ENCODE peak calls at places on chromosome 5, in five cellular contexts. S is stimulated activated CD8-positive, alpha-beta memory T cell treated with anti-CD3 and anti-CD28 coated beads, Interleukin-7, amount 100 ng/mL, for 1 hour; E is activated CD8-positive, alpha-beta memory T cell treated with anti-CD3 and anti-CD28 coated beads for 48 hours; L is lower leg skin; K is NCI-H1436 treated with DMSO at 0.1 percent for 48 hours. H is an unnamed sample.

GRCh38 chr5:101306391-101307137 is 403.5 kb upstream of the ST8SIA4 start:
- DNase-seq in S (no peak), K (peak; percentile 67), E (no peak), L (no peak), H (no peak)

GRCh38 chr5:102561894-102562760 is 63.3 kb upstream of the SLCO6A1 start:
- DNase-seq in S (no peak), E (no peak), L (no peak), K (no peak), H (no peak)

GRCh38 chr5:95781101-95781583 is 41.4 kb downstream of the GLRX start:
- DNase-seq in K (peak; percentile 21), L (peak; percentile 95), S (peak; percentile 48), E (peak; percentile 22), H (peak; percentile 71)

GRCh38 chr5:158390556-158390955 is 531.6 kb upstream of the CLINT1 start:
- DNase-seq in L (no peak), S (no peak), K (no peak), E (no peak), H (no peak)

GRCh38 chr5:141914154-141914743 is 9.4 kb upstream of the DELE1 start:
- DNase-seq in E (no peak), S (no peak), K (no peak), L (peak; percentile 89), H (no peak)

GRCh38 chr5:17216176-17216973 is 1.1 kb upstream of the BASP1 start:
- DNase-seq in E (no peak), S (no peak), L (peak; percentile 95), K (peak; percentile 68), H (peak; percentile 34)

GRCh38 chr5:2805080-2805479 is 53.6 kb upstream of the IRX2 start:
- DNase-seq in E (no peak), K (no peak), S (no peak), L (no peak), H (no peak)

GRCh38 chr5:157076558-157076957 is 17.6 kb upstream of the HAVCR1 start:
- DNase-seq in K (no peak), L (peak; percentile 29), S (no peak), E (no peak), H (no peak)

GRCh38 chr5:101424530-101425175 is 521.6 kb upstream of the ST8SIA4 start:
- DNase-seq in S (no peak), K (no peak), E (no peak), L (no peak), H (no peak)

GRCh38 chr5:103598997-103599556 is 36.5 kb upstream of the NUDT12 start:
- DNase-seq in E (no peak), L (no peak), S (no peak), K (no peak), H (no peak)

GRCh38 chr5:23820764-23821471 is 313.5 kb downstream of the PRDM9 start:
- DNase-seq in S (no peak), E (no peak), L (no peak), K (no peak), H (no peak)

GRCh38 chr5:132456553-132457361 is 33.8 kb downstream of the IRF1 start:
- DNase-seq in K (no peak), L (peak; percentile 92), S (no peak), E (no peak), H (peak; percentile 79)

GRCh38 chr5:173625261-173625660 is 8.8 kb upstream of the BOD1 start:
- DNase-seq in K (no peak), L (no peak), E (no peak), S (no peak), H (no peak)

GRCh38 chr5:168317521-168318147 is 26.2 kb downstream of the WWC1 start:
- DNase-seq in S (no peak), L (no peak), K (no peak), E (no peak), H (no peak)

GRCh38 chr5:29780401-29780800 is 1413.1 kb upstream of the CDH6 start:
- DNase-seq in E (no peak), S (no peak), K (no peak), L (no peak), H (no peak)

GRCh38 chr5:57366744-57367143 is 115.9 kb downstream of the ACTBL2 start:
- DNase-seq in L (no peak), E (no peak), K (no peak), S (no peak), H (no peak)

GRCh38 chr5:67417839-67418238 is 221.2 kb upstream of the CD180 start:
- DNase-seq in E (no peak), K (no peak), L (no peak), S (no peak), H (no peak)

GRCh38 chr5:169702726-169703481 is 65.8 kb downstream of the DOCK2 start:
- DNase-seq in S (no peak), L (no peak), K (no peak), E (no peak), H (no peak)

GRCh38 chr5:141330299-141331080 is at the start of gene PCDHGA1:
- DNase-seq in K (no peak), E (no peak), S (no peak), L (no peak), H (no peak)

GRCh38 chr5:173313311-173313710 is 14.9 kb downstream of the STC2 start:
- DNase-seq in L (no peak), E (no peak), K (no peak), S (no peak), H (no peak)

GRCh38 chr5:139655727-139656271 is 7.7 kb downstream of the CXXC5 start:
- DNase-seq in L (no peak), S (no peak), K (no peak), E (no peak), H (no peak)

GRCh38 chr5:124669956-124670671 is 76.3 kb downstream of the ZNF608 start:
- DNase-seq in S (no peak), K (no peak), L (no peak), E (no peak), H (no peak)

GRCh38 chr5:57221049-57221568 is 47.2 kb downstream of the GPBP1 start:
- DNase-seq in L (no peak), E (no peak), K (no peak), S (no peak), H (peak; percentile 76)

GRCh38 chr5:124285071-124285470 is 461.4 kb downstream of the ZNF608 start:
- DNase-seq in E (no peak), L (no peak), K (no peak), S (no peak), H (no peak)

GRCh38 chr5:39093351-39093749 is 19.2 kb upstream of the RICTOR start:
- DNase-seq in E (no peak), L (no peak), S (no peak), K (no peak), H (no peak)

GRCh38 chr5:66675369-66675768 is 79.2 kb downstream of the MAST4 start:
- DNase-seq in L (no peak), S (no peak), K (no peak), E (no peak), H (no peak)

H was measured in CD4-positive, alpha-beta memory T cell.